ENCODE peak calls at places on chromosomes 13 and 19, in ten cellular contexts. H is T-helper 22 cell; T is IMR-90; A is activated CD4-positive, CD25-positive, alpha-beta regulatory T cell treated with anti-CD3 and anti-CD28 coated beads, Interleukin-2, amount 50 U/mL, for 16 hours; V is heart right ventricle; J is activated CD4-positive, alpha-beta T cell treated with anti-CD3 and anti-CD28 coated beads for 48 hours; G is activated naive CD8-positive, alpha-beta T cell treated with anti-CD3 and anti-CD28 coated beads for 36 hours; Y is stimulated activated CD4-positive, alpha-beta T cell treated with anti-CD3 and anti-CD28 coated beads, Interleukin-15, amount 100 ng/mL, for 24 hours; Q is foreskin fibroblast; P is cardiac muscle cell. C is an unnamed sample.

GRCh38 chr19:10478476-10478875 is 24.7 kb downstream of the KEAP1 start:
- DNase-seq in Q (peak), V (no peak), G (no peak), J (no peak), P (no peak), T (peak), H (no peak), Y (no peak), A (no peak), C (no peak)

GRCh38 chr13:105336706-105337582 is 1198.5 kb downstream of the EFNB2 start:
- DNase-seq in H (no peak), P (no peak), T (peak), A (no peak), J (no peak), V (no peak), Q (no peak), G (no peak), Y (no peak), C (no peak)

GRCh38 chr19:14674764-14675163 is at the start of gene ADGRE3:
- DNase-seq in Q (no peak), P (no peak), G (no peak), A (no peak), T (no peak), H (no peak), V (no peak), J (no peak), Y (no peak), C (no peak)

GRCh38 chr13:28717170-28717569 is 1.6 kb downstream of the SLC46A3 start:
- DNase-seq in A (no peak), Y (no peak), V (no peak), T (no peak), P (no peak), H (no peak), Q (no peak), J (no peak), G (no peak), C (no peak)

GRCh38 chr13:25217023-25217909 is 45.2 kb upstream of the AMER2 start:
- DNase-seq in A (no peak), V (no peak), T (peak), P (no peak), G (no peak), Y (no peak), J (no peak), H (no peak), Q (peak), C (no peak)

GRCh38 chr13:23579886-23580706 is 9.9 kb downstream of the TNFRSF19 start:
- DNase-seq in Y (no peak), V (no peak), T (peak), A (no peak), H (no peak), P (peak), J (no peak), Q (no peak), G (no peak), C (no peak)

GRCh38 chr13:36543671-36544070 is 111.4 kb downstream of the CCNA1 start:
- DNase-seq in P (peak), G (no peak), T (no peak), Y (no peak), Q (no peak), V (no peak), H (no peak), A (no peak), J (no peak), C (no peak)

GRCh38 chr19:9128171-9128570 is 1.4 kb upstream of the OR7G3 start:
- DNase-seq in T (peak), Q (peak), Y (no peak), G (no peak), J (no peak), H (no peak), P (no peak), A (no peak), V (no peak), C (no peak)

GRCh38 chr13:35736876-35737275 is 260.4 kb upstream of the MAB21L1 start:
- DNase-seq in H (no peak), G (no peak), T (no peak), V (no peak), A (no peak), Y (no peak), Q (no peak), J (no peak), P (no peak), C (no peak)

GRCh38 chr13:66405908-66406802 is 824.0 kb downstream of the PCDH9 start:
- DNase-seq in H (no peak), A (no peak), V (no peak), Y (no peak), G (no peak), T (peak), P (no peak), J (no peak), Q (peak), C (no peak)

GRCh38 chr19:37872383-37872782 is 34.0 kb downstream of the WDR87 start:
- DNase-seq in P (no peak), H (no peak), V (no peak), Q (peak), G (no peak), A (no peak), T (peak), J (no peak), Y (no peak), C (no peak)

GRCh38 chr13:54536112-54536511 is 1507.5 kb downstream of the OLFM4 start:
- DNase-seq in H (no peak), Q (no peak), V (no peak), G (no peak), A (no peak), J (no peak), P (peak), T (no peak), Y (no peak), C (no peak)

GRCh38 chr19:32876919-32877285 is 7.3 kb upstream of the SLC7A9 start:
- DNase-seq in G (no peak), Q (peak), T (peak), H (no peak), Y (no peak), J (no peak), V (no peak), P (no peak), A (no peak), C (no peak)

GRCh38 chr19:41626278-41626677 is 596 bp downstream of the CEACAM4 start:
- DNase-seq in Y (no peak), Q (no peak), J (no peak), G (no peak), P (no peak), V (no peak), A (no peak), T (no peak), H (no peak), C (no peak)

GRCh38 chr19:19371056-19371455 is 34.4 kb upstream of the GATAD2A start:
- DNase-seq in Q (no peak), A (no peak), Y (no peak), H (no peak), G (no peak), P (no peak), V (no peak), T (no peak), J (no peak), C (no peak)

GRCh38 chr19:44579663-44580365 is 33.5 kb upstream of the IGSF23 start:
- DNase-seq in Q (no peak), H (no peak), V (no peak), P (no peak), T (no peak), A (no peak), Y (no peak), G (no peak), J (no peak), C (no peak)

GRCh38 chr19:45450042-45450380 is 17.8 kb upstream of the FOSB start:
- DNase-seq in T (no peak), Y (no peak), V (no peak), A (no peak), G (no peak), J (no peak), H (peak), P (no peak), Q (no peak), C (no peak)

GRCh38 chr13:36979361-36980040 is 19.6 kb downstream of the ALG5 start:
- DNase-seq in V (no peak), Q (peak), A (no peak), J (no peak), T (peak), G (no peak), P (no peak), H (no peak), Y (no peak), C (no peak)

GRCh38 chr19:18205180-18205915 is 1.5 kb upstream of the RAB3A start:
- DNase-seq in P (peak), V (peak), G (peak), T (peak), Y (peak), Q (peak), J (peak), H (peak), A (peak), C (peak)

GRCh38 chr19:30036154-30037129 is 94.4 kb downstream of the URI1 start:
- DNase-seq in G (no peak), H (no peak), P (no peak), A (no peak), J (no peak), T (peak), Q (peak), V (no peak), Y (no peak), C (no peak)

GRCh38 chr13:97448503-97449251 is 14.7 kb downstream of the RAP2A start:
- DNase-seq in V (no peak), A (no peak), Q (no peak), P (no peak), G (no peak), T (no peak), Y (no peak), J (no peak), H (no peak), C (no peak)

GRCh38 chr19:1668339-1669123 is 16.1 kb upstream of the TCF3 start:
- DNase-seq in G (no peak), Q (no peak), T (no peak), Y (peak), P (peak), V (no peak), A (no peak), J (no peak), H (peak), C (peak)

GRCh38 chr13:73261739-73262216 is 203.0 kb downstream of the KLF5 start:
- DNase-seq in A (no peak), G (no peak), J (no peak), T (no peak), V (no peak), P (no peak), Y (no peak), H (no peak), Q (no peak), C (no peak)

GRCh38 chr13:25462301-25463125 is 90.7 kb downstream of the ATP8A2 start:
- DNase-seq in H (no peak), A (no peak), V (no peak), G (no peak), T (no peak), P (no peak), Y (no peak), Q (no peak), J (no peak), C (no peak)

GRCh38 chr13:30576528-30576927 is 41.2 kb upstream of the USPL1 start:
- DNase-seq in G (peak), J (peak), H (peak), T (peak), A (no peak), Y (peak), Q (no peak), V (no peak), P (peak), C (no peak)

GRCh38 chr13:73870036-73870741 is 264.0 kb downstream of the KLF12 start:
- DNase-seq in Q (peak), A (no peak), H (no peak), Y (no peak), G (no peak), V (no peak), J (no peak), T (peak), P (no peak), C (no peak)

GRCh38 chr19:35755160-35755549 is 1.7 kb downstream of the HSPB6 start:
- DNase-seq in Q (no peak), P (no peak), T (no peak), G (no peak), V (no peak), Y (no peak), H (no peak), A (no peak), J (no peak), C (no peak)

GRCh38 chr13:60990032-60990733 is 425.5 kb downstream of the PCDH20 start:
- DNase-seq in Q (no peak), V (no peak), A (no peak), J (no peak), T (no peak), G (no peak), P (no peak), H (no peak), Y (no peak), C (no peak)

GRCh38 chr13:80040219-80040976 is 300.5 kb downstream of the SPRY2 start:
- DNase-seq in T (peak), Q (peak), P (no peak), G (no peak), Y (no peak), J (no peak), A (no peak), V (no peak), H (no peak), C (no peak)

GRCh38 chr19:55366790-55367189 is 3.5 kb downstream of the IL11 start:
- DNase-seq in H (no peak), G (no peak), Q (no peak), J (no peak), V (no peak), A (no peak), T (no peak), P (no peak), Y (no peak), C (no peak)

GRCh38 chr13:21025539-21025938 is 35.8 kb downstream of the LATS2 start:
- DNase-seq in J (no peak), H (no peak), G (no peak), T (no peak), V (no peak), A (no peak), Y (no peak), Q (no peak), P (no peak), C (no peak)

C was measured in GM20000.